ENCODE peak calls at places on chromosomes 1 and 21, in seven cellular contexts. Z, H, R, X, V, G and C are unnamed samples. For H3K4me1, the result is how much of the 10 kb centered on the place peaks cover.

GRCh38 chr1:1090424-1091343 is 16.6 kb upstream of the RNF223 start:
- DNase-seq in Z (no peak), H (no peak), R (no peak), X (no peak), V (no peak), G (no peak), C (no peak)

GRCh38 chr1:115976062-115976899 is at the start of gene SLC22A15:
- DNase-seq in Z (peak), H (peak), R (peak), X (peak), V (peak), G (peak), C (peak)

GRCh38 chr1:68293122-68293521 is 60.8 kb upstream of the WLS start:
- DNase-seq in Z (no peak), H (no peak), R (no peak), X (no peak), V (no peak), G (no peak), C (no peak)

GRCh38 chr1:12166834-12167492 is at the start of gene TNFRSF1B:
- DNase-seq in Z (peak), H (no peak), R (peak), X (no peak), V (no peak), G (no peak), C (peak)

GRCh38 chr1:81717230-81717629 is 83.5 kb upstream of the ADGRL2 start:
- DNase-seq in Z (no peak), H (peak), R (no peak), X (no peak), V (peak), G (no peak), C (no peak)

GRCh38 chr21:14361958-14362357 is 21.0 kb downstream of the HSPA13 start:
- DNase-seq in Z (no peak), H (peak), R (no peak), X (no peak), V (no peak), G (peak), C (no peak)

GRCh38 chr1:3610165-3610822 is 1.0 kb downstream of the MEGF6 start:
- DNase-seq in Z (no peak), H (peak), R (no peak), X (peak), V (no peak), G (no peak), C (no peak)

GRCh38 chr1:235500971-235501540 is 3.2 kb downstream of the B3GALNT2 start:
- DNase-seq in Z (no peak), H (no peak), R (no peak), X (no peak), V (no peak), G (peak), C (no peak)

GRCh38 chr1:2181271-2181670 is 13.3 kb downstream of the FAAP20 start:
- DNase-seq in Z (no peak), H (no peak), R (no peak), X (no peak), V (no peak), G (no peak), C (no peak)

GRCh38 chr21:44931137-44931500 is 8.7 kb upstream of the SLX9 start:
- DNase-seq in Z (no peak), H (peak), R (no peak), X (peak), V (no peak), G (no peak), C (no peak)

GRCh38 chr1:158149577-158150269 is 31.0 kb upstream of the CD1D start:
- DNase-seq in Z (peak), H (peak), R (peak), X (peak), V (peak), G (peak), C (no peak)

GRCh38 chr1:100387209-100387608 is 34.9 kb downstream of the CDC14A start:
- DNase-seq in Z (no peak), H (peak), R (no peak), X (no peak), V (no peak), G (peak), C (no peak)

GRCh38 chr1:171781167-171781875 is at the start of gene METTL13:
- DNase-seq in Z (peak), H (peak), R (peak), X (peak), V (peak), G (peak), C (peak)
- TF ChIP-seq CTCF in Z (no peak), H (no peak), R (no peak), X (no peak), V (no peak), G (no peak), C (no peak)

DNA sequence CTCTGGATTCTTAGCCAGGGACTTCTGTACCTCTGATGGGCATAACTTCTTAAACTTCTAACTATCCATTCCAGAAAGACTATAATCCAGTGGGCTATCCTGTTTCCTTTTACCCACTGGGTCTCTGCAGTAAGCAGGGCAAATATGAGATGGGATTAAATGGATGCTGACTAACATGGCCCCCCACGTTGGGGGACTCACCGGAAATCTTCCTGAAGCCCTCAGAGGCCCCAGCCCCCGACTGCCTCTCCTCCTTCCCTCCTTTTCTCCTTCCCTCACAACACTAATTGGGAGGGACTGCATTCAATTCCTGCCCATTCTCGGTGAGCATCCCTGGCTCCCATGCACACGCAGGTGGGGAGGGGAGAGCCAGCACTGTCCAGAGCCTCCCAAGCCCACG is 70.1 kb downstream of the SSBP3 start:
- DNase-seq in Z (no peak), H (no peak), R (no peak), X (no peak), V (no peak), G (no peak), C (no peak)
- H3K4me1 ChIP-seq in Z (under half), H (under half), R (under half), X (under half), V (under half), G (under half), C (under half)

GRCh38 chr1:197066719-197067456 is at the start of gene F13B:
- DNase-seq in Z (no peak), H (peak), R (no peak), X (no peak), V (peak), G (no peak), C (no peak)
- TF ChIP-seq CTCF in Z (no peak), H (no peak), R (no peak), X (no peak), V (peak), G (no peak), C (no peak)

GRCh38 chr1:35833424-35833823 is 25.6 kb downstream of the AGO4 start:
- DNase-seq in Z (no peak), H (no peak), R (no peak), X (no peak), V (no peak), G (no peak), C (no peak)

GRCh38 chr1:35834218-35834617 is 26.4 kb downstream of the AGO4 start:
- DNase-seq in Z (no peak), H (no peak), R (no peak), X (no peak), V (no peak), G (no peak), C (no peak)

GRCh38 chr1:35836734-35837133 is 28.9 kb downstream of the AGO4 start:
- DNase-seq in Z (no peak), H (no peak), R (no peak), X (no peak), V (no peak), G (no peak), C (no peak)

GRCh38 chr1:35835398-35835797 is 27.6 kb downstream of the AGO4 start:
- DNase-seq in Z (no peak), H (no peak), R (no peak), X (no peak), V (no peak), G (no peak), C (peak)

GRCh38 chr1:35838693-35839245 is 31.0 kb downstream of the AGO4 start:
- DNase-seq in Z (no peak), H (no peak), R (no peak), X (no peak), V (no peak), G (no peak), C (no peak)
- H3K4me1 ChIP-seq in Z (under half), H (under half), R (under half), X (under half), V (under half), G (under half), C (under half)

GRCh38 chr21:42117229-42118048 is 46.3 kb downstream of the UMODL1 start:
- DNase-seq in Z (peak), H (peak), R (peak), X (peak), V (peak), G (peak), C (peak)

GRCh38 chr21:42120904-42121535 is 49.9 kb downstream of the UMODL1 start:
- DNase-seq in Z (no peak), H (no peak), R (no peak), X (no peak), V (no peak), G (no peak), C (no peak)

GRCh38 chr21:42120056-42120903 is 49.2 kb downstream of the UMODL1 start:
- DNase-seq in Z (no peak), H (no peak), R (no peak), X (no peak), V (no peak), G (no peak), C (peak)

GRCh38 chr21:42118121-42118795 is 47.1 kb downstream of the UMODL1 start:
- DNase-seq in Z (no peak), H (no peak), R (no peak), X (no peak), V (no peak), G (no peak), C (no peak)

GRCh38 chr21:42118901-42119300 is 47.8 kb downstream of the UMODL1 start:
- DNase-seq in Z (no peak), H (no peak), R (no peak), X (no peak), V (no peak), G (no peak), C (no peak)
- TF ChIP-seq CTCF in Z (no peak), H (no peak), R (no peak), X (no peak), V (no peak), G (no peak), C (no peak)

DNA sequence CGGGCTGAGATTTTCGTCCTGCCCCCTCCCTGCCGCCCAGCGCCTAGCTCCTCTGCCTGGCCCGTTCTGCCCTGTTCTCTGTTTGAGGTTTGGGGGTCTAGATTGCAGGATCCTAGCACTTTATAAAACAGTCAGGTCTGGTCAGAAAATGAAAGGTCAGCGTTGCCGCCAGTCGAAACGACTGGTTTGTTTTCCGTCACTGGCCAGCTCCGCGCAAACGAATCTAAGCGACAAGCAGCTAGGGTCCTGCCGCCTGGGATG is 4.4 kb downstream of the GFI1 start:
- DNase-seq in Z (peak), H (peak), R (no peak), X (no peak), V (no peak), G (no peak), C (no peak)
- H3K4me1 ChIP-seq in Z (under half), H (under half), R (under half), X (under half), V (under half), G (under half), C (under half)

GRCh38 chr1:84672080-84672735 is 18.1 kb downstream of the SSX2IP start:
- DNase-seq in Z (no peak), H (no peak), R (no peak), X (no peak), V (no peak), G (peak), C (no peak)

GRCh38 chr1:84665703-84666317 is 24.5 kb downstream of the SSX2IP start:
- DNase-seq in Z (no peak), H (peak), R (no peak), X (no peak), V (no peak), G (peak), C (no peak)

GRCh38 chr1:84669831-84670230 is 20.4 kb downstream of the SSX2IP start:
- DNase-seq in Z (no peak), H (peak), R (no peak), X (no peak), V (no peak), G (no peak), C (no peak)

GRCh38 chr1:84674021-84674420 is 16.2 kb downstream of the SSX2IP start:
- DNase-seq in Z (no peak), H (no peak), R (no peak), X (no peak), V (no peak), G (no peak), C (no peak)

GRCh38 chr1:84668185-84668584 is 22.1 kb downstream of the SSX2IP start:
- DNase-seq in Z (no peak), H (peak), R (no peak), X (peak), V (peak), G (no peak), C (peak)
- TF ChIP-seq CTCF in Z (peak), H (peak), R (no peak), X (peak), V (peak), G (no peak), C (peak)

DNA sequence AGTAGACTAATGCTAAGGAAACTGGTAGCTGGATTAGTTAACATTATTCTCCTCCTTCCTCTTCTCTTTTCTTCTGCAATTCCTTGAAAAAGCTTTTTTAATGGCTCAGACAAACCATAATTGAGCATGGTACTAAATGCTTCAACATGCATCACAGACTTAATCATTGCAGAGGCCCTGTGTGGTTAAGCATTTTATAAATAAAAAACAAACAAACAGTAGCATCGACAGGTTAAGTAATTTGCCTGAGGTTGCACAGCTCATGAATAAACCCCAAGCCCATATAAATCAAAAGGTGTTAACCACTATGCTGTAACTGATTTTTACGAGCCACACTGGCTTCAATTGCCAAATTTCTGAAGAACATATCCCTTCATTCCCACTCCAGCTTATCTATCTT is 462.1 kb downstream of the LMO4 start:
- DNase-seq in Z (no peak), H (no peak), R (no peak), X (no peak), V (no peak), G (no peak), C (no peak)
- H3K4me1 ChIP-seq in Z (under half), H (under half), R (under half), X (under half), V (under half), G (under half), C (half or more)